ENCODE peak calls at places on chromosomes 4 and X, in six cellular contexts. P, G, J, X, H and S are unnamed samples.

GRCh38 chr4:81546777-81547176 is 75.1 kb upstream of the RASGEF1B start:
- DNase-seq in H (no peak), X (no peak), G (no peak), P (no peak), J (no peak), S (no peak)

GRCh38 chr4:56681158-56681848 is at the start of gene HOPX:
- DNase-seq in P (no peak), X (peak; percentile 13), G (peak; percentile 50), H (no peak), J (peak; percentile 32), S (peak; percentile 87)

GRCh38 chr4:1195894-1196401 is 23.6 kb upstream of the SPON2 start:
- DNase-seq in P (no peak), X (no peak), G (no peak), H (peak; percentile 18), J (no peak), S (no peak)

GRCh38 chr4:184471872-184472539 is 2.3 kb downstream of the IRF2 start:
- DNase-seq in H (peak; percentile 55), X (no peak), P (no peak), J (no peak), G (peak; percentile 24), S (no peak)

GRCh38 chrX:106894978-106895452 is 8.1 kb downstream of the RIPPLY1 start:
- DNase-seq in J (no peak), X (peak; percentile 7), H (no peak), G (no peak), P (no peak), S (no peak)

GRCh38 chr4:162409048-162409447 is 245.2 kb upstream of the FSTL5 start:
- DNase-seq in G (no peak), X (no peak), H (no peak), P (no peak), J (no peak), S (no peak)

GRCh38 chrX:1205681-1206611 is 6.5 kb downstream of the CRLF2 start:
- DNase-seq in H (peak; percentile 41), J (no peak), P (no peak), G (peak; percentile 70), X (peak; percentile 37), S (no peak)

GRCh38 chrX:40167240-40168182 is 69.8 kb upstream of the BCOR start:
- DNase-seq in P (no peak), X (no peak), J (peak; percentile 61), G (peak; percentile 41), H (peak; percentile 53), S (no peak)

GRCh38 chrX:69309074-69309792 is 144.0 kb upstream of the PJA1 start:
- DNase-seq in G (no peak), P (no peak), H (no peak), X (no peak), J (no peak), S (no peak)

GRCh38 chr4:102543030-102543505 is 41.9 kb downstream of the NFKB1 start:
- DNase-seq in P (no peak), X (no peak), J (no peak), G (no peak), H (no peak), S (no peak)

GRCh38 chrX:40855411-40855810 is 120.1 kb upstream of the MED14 start:
- DNase-seq in J (no peak), H (no peak), G (no peak), P (no peak), X (no peak), S (no peak)

GRCh38 chrX:12548746-12549145 is 242.5 kb upstream of the PRPS2 start:
- DNase-seq in H (no peak), X (peak; percentile 6), G (no peak), P (no peak), J (no peak), S (no peak)

GRCh38 chr4:4339504-4340085 is 47.3 kb upstream of the NSG1 start:
- DNase-seq in H (no peak), G (no peak), P (no peak), J (no peak), X (no peak), S (no peak)

GRCh38 chr4:4344915-4345527 is 41.9 kb upstream of the NSG1 start:
- DNase-seq in J (no peak), P (no peak), G (no peak), X (no peak), H (no peak), S (no peak)

GRCh38 chr4:4341861-4342650 is 44.8 kb upstream of the NSG1 start:
- DNase-seq in G (no peak), P (no peak), X (no peak), J (no peak), H (no peak), S (no peak)

GRCh38 chr4:4338632-4339031 is 48.3 kb upstream of the NSG1 start:
- DNase-seq in J (no peak), G (no peak), X (no peak), P (no peak), H (no peak), S (no peak)

GRCh38 chr4:4343038-4343437 is 43.9 kb upstream of the NSG1 start:
- DNase-seq in X (no peak), J (no peak), H (no peak), P (no peak), G (no peak), S (no peak)
- H3K4me3 ChIP-seq in X (no peak overlapping the region), J (no peak overlapping the region), H (no peak overlapping the region), P (no peak overlapping the region), G (no peak overlapping the region), S (no peak overlapping the region)

GRCh38 chrX:80335062-80335830 is 85.0 kb upstream of the TENT5D start:
- DNase-seq in X (no peak), H (peak; percentile 61), J (peak; percentile 64), G (no peak), P (no peak), S (peak; percentile 49)
- H3K4me3 ChIP-seq in X (peak overlapping the region; percentile 35), H (peak overlapping the region; percentile 26), J (peak overlapping the region; percentile 16), G (no peak overlapping the region), P (no peak overlapping the region), S (peak overlapping the region; percentile 34)

DNA sequence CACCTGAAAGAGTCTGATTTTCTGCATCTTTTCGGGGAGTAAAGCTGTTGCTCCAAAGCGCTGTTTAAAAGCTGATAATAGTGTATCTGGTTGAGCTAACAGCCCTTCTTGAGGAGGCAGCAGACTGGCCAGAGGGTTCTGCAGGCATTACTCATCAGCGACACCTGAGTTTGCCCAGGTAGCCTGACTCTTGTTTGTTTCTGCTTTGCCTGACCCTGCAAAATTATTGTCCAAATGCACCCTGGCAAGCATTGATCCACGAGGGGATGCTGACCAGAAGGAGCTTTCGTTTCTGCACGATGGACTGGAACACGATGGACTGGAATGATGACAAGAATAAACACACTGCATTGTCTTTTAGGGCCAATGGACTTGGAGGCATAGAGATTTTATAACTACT is 6.2 kb downstream of the CD99 start:
- DNase-seq in X (no peak), J (no peak), G (no peak), H (no peak), P (no peak), S (no peak)
- H3K4me3 ChIP-seq in X (no peak overlapping the region), J (no peak overlapping the region), G (peak overlapping the region; percentile 45), H (no peak overlapping the region), P (peak overlapping the region; percentile 47), S (peak overlapping the region; percentile 22)

DNA sequence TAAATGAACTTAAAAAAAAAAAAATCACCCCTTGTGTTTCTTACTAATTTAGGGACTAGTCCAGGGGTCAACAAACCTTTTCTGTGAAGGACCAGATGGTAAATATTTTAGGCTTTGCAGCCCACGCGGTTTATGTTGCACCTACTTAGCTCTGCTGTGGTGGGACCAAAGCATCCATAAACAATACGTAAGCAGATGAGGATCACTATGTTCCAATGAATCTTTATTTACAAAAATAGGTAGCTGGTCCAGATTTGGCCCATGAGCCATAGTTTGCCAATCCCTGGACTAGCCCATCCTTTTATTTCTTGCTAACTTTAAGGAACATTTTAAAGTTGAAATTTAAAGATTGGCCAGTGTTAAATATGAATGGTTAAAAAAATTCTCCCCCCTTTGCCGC is 95.3 kb downstream of the AFF1 start:
- DNase-seq in H (no peak), J (no peak), X (no peak), G (no peak), P (no peak), S (no peak)
- H3K4me3 ChIP-seq in H (no peak overlapping the region), J (no peak overlapping the region), X (no peak overlapping the region), G (no peak overlapping the region), P (no peak overlapping the region), S (no peak overlapping the region)

DNA sequence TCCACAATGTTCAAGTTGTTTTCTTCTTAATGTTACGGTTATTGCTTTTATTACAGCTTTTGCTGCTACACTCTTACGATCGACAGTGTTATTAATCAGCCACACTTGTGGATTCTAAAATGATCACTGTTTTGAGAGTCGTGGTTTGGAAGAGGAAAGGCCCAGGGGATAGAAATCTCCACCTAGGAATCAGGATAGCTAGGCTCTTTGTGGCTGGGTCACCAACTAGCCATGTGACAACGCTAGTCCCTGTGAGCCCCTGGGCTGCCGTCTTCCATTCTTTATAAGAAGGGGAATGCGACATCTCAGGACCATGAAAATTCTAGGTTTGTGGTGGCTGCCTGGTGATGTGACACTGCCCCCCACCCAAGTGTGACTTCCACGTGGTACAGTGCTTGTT is 380 bp downstream of the SLC34A2 start:
- DNase-seq in P (no peak), X (no peak), J (no peak), H (no peak), G (no peak), S (no peak)
- H3K4me3 ChIP-seq in P (no peak overlapping the region), X (no peak overlapping the region), J (no peak overlapping the region), H (no peak overlapping the region), G (no peak overlapping the region), S (peak overlapping the region; percentile 57)